ENCODE peak calls at places on chromosomes 16 and 17, in nine cellular contexts. N is endodermal cell, E is lower lobe of right lung, I is fibroblast of the aortic adventitia, O is AG10803, W is A549, P is fibroblast of pulmonary artery, B is psoas muscle, J is dorsolateral prefrontal cortex. U is an unnamed sample.

GRCh38 chr16:85910073-85910853 is 11.3 kb downstream of the IRF8 start:
- DNase-seq in P (no peak), O (no peak), N (no peak), W (no peak), J (no peak), B (no peak), E (no peak), I (no peak), U (no peak)

GRCh38 chr17:28324272-28324745 is 5.3 kb downstream of the TMEM97 start:
- DNase-seq in N (peak; percentile 24), P (no peak), B (no peak), I (no peak), E (no peak), W (no peak), O (no peak), J (no peak), U (no peak)

GRCh38 chr16:15403392-15403995 is 7.9 kb downstream of the MPV17L start:
- DNase-seq in I (no peak), P (peak; percentile 3), E (no peak), N (no peak), W (no peak), O (peak; percentile 21), J (no peak), B (no peak), U (no peak)

GRCh38 chr16:24499193-24499814 is 40.1 kb upstream of the RBBP6 start:
- DNase-seq in I (peak; percentile 24), P (peak; percentile 29), E (no peak), W (peak; percentile 50), J (peak; percentile 61), B (no peak), N (peak; percentile 92), O (peak; percentile 16), U (no peak)

GRCh38 chr17:42891539-42892152 is 9.0 kb upstream of the G6PC1 start:
- DNase-seq in P (no peak), W (no peak), I (no peak), E (no peak), B (peak; percentile 28), O (peak; percentile 28), N (peak; percentile 89), J (no peak), U (no peak)

GRCh38 chr17:77318491-77319210 is 177.9 kb downstream of the SEC14L1 start:
- DNase-seq in O (peak; percentile 65), P (peak; percentile 60), J (no peak), I (peak; percentile 66), B (no peak), W (no peak), N (no peak), E (peak; percentile 66), U (no peak)

GRCh38 chr16:64381979-64382378 is 739.9 kb downstream of the CDH11 start:
- DNase-seq in I (no peak), E (no peak), N (no peak), W (no peak), O (no peak), B (peak; percentile 15), J (no peak), P (no peak), U (no peak)

GRCh38 chr17:60506312-60506711 is 19.7 kb downstream of the APPBP2 start:
- DNase-seq in B (no peak), P (peak; percentile 74), J (no peak), I (peak; percentile 55), N (no peak), W (no peak), O (peak; percentile 48), E (no peak), U (peak; percentile 24)

DNA sequence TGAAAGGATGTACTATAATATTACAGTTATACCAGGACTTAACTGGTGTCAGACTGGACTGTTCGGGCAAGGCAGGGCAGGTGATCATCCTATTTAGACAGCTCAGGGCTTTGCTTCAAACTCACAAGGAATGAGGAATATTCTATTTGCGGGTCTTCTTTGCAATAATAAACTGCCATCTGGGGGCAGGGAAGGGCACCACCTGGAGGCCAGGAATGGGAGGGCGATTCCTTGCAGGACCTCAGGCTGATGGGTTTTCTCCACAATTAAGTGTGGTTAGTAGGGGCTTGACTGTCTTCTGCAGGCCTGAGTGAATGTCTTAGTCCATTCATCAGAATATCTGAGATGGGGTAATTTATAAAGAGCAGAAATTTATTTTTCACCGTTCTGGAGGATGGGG is 424.1 kb downstream of the CA10 start:
- DNase-seq in P (no peak), O (no peak), W (no peak), I (peak; percentile 2), J (no peak), E (no peak), N (peak; percentile 85), B (no peak), U (no peak)
- TF ChIP-seq CTCF in P (peak; percentile 13), O (no peak), W (no peak), I (peak; percentile 40), J (no peak), E (no peak), N (peak; percentile 88), B (no peak), U (no peak)

GRCh38 chr16:73051903-73052302 is 4.0 kb upstream of the ZFHX3 start:
- DNase-seq in P (no peak), J (no peak), W (no peak), I (peak; percentile 40), B (no peak), E (no peak), N (no peak), O (no peak), U (no peak)

GRCh38 chr16:73052441-73053030 is 4.6 kb upstream of the ZFHX3 start:
- DNase-seq in E (no peak), N (peak; percentile 72), I (no peak), B (no peak), P (no peak), O (no peak), W (no peak), J (no peak), U (no peak)

GRCh38 chr16:73054131-73054496 is 6.2 kb upstream of the ZFHX3 start:
- DNase-seq in J (no peak), W (no peak), E (no peak), O (no peak), N (peak; percentile 67), B (no peak), P (no peak), I (peak; percentile 24), U (no peak)

GRCh38 chr16:73053379-73054130 is 5.6 kb upstream of the ZFHX3 start:
- DNase-seq in P (peak; percentile 79), E (no peak), N (peak; percentile 73), O (no peak), B (no peak), J (no peak), I (peak; percentile 58), W (peak; percentile 78), U (no peak)

DNA sequence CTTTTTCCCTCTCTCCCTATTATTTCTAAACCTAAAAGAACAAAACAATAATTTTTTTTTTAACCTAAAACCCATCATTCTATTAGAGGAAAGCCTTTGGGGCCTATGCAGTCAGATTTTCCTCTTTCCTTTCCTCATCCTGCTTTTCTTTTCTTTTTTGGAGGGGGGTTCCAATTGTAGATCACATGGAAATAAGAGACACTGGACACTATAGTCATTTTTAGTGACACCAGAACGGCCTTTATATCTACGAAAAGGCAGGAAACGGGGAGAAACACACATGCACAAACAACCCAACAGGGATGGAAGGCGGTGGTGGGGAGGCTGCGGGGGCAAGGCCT is 5.1 kb upstream of the ZFHX3 start:
- DNase-seq in B (no peak), P (no peak), W (no peak), N (no peak), E (no peak), I (no peak), O (no peak), J (no peak), U (no peak)
- H3K4me3 ChIP-seq in B (peak overlapping the region; percentile 88), P (no peak overlapping the region), W (peak overlapping the region; percentile 84), N (no peak overlapping the region), E (no peak overlapping the region), I (no peak overlapping the region), O (no peak overlapping the region), J (peak overlapping the region; percentile 0), U (no peak overlapping the region)

GRCh38 chr16:69087161-69087581 is 18.3 kb upstream of the HAS3 start:
- DNase-seq in O (no peak), W (no peak), J (no peak), N (no peak), P (peak; percentile 45), B (no peak), E (peak; percentile 58), I (peak; percentile 61), U (no peak)

GRCh38 chr16:69088684-69089083 is 16.8 kb upstream of the HAS3 start:
- DNase-seq in I (no peak), W (no peak), B (no peak), N (peak; percentile 35), O (no peak), P (no peak), J (no peak), E (no peak), U (no peak)

GRCh38 chr16:69084301-69084700 is 21.2 kb upstream of the HAS3 start:
- DNase-seq in O (peak; percentile 55), W (no peak), P (peak; percentile 86), B (no peak), J (no peak), N (peak; percentile 36), E (no peak), I (peak; percentile 91), U (no peak)

GRCh38 chr16:69085032-69085695 is 20.3 kb upstream of the HAS3 start:
- DNase-seq in N (no peak), J (no peak), P (no peak), O (no peak), I (no peak), W (no peak), E (no peak), B (no peak), U (no peak)

GRCh38 chr16:69083306-69083941 is 22.0 kb upstream of the HAS3 start:
- DNase-seq in B (no peak), I (no peak), O (no peak), J (no peak), N (peak; percentile 75), P (no peak), E (peak; percentile 58), W (no peak), U (no peak)
- TF ChIP-seq CTCF in B (no peak), I (no peak), O (no peak), J (no peak), N (peak; percentile 78), P (peak; percentile 4), E (peak; percentile 27), W (peak; percentile 11), U (peak; percentile 5)

DNA sequence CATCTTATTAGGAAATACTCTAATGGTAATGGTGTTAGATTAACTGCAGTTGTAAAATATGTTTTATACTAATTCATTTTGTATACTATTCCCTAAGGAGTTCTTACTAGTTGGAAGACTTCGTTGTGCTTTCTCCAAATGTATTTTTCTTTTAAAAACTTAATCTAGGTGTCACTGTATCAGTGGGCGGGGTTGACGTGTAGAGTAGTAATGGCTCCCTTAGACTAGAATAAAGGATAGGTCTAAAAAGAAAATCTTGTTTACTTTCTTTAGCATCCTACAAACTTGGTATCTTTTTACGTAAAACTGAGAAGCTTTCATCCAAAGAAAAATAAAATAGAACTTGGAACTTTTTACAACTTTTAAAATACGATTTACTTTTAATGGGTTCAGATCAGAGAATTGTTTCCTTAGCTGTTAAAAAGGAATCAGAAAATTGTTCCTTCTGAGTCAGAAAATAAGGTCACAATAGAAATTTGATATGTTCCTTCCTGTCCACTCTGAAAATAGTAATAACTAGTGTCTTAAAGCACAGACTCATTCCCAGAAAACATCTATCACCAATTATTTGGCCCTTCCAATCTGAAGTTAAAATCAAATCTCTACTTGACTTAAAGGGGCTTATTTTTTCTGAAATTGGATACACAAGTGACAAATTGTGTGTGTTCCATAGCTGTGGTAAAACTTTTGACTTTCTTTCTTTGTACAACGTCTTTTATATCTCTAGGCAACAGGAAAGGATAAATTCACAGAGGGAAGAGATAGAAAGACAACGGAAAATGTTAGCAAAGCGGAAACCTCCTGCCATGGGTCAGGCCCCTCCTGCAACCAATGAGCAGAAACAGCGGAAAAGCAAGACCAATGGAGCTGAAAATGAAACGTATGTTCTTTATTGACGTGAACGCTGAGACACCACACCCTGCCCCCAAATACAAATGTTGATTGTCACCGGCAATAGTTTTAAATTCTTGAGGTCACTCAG is 54.7 kb upstream of the MRC2 start:
- DNase-seq in N (no peak), E (no peak), P (peak; percentile 36), J (no peak), W (no peak), I (peak; percentile 46), B (no peak), O (no peak), U (no peak)
- H3K4me3 ChIP-seq in N (no peak overlapping the region), E (no peak overlapping the region), P (no peak overlapping the region), J (no peak overlapping the region), W (no peak overlapping the region), I (no peak overlapping the region), B (no peak overlapping the region), O (no peak overlapping the region), U (no peak overlapping the region)

U was measured in AG09309.